ENCODE peak calls at places on chromosomes 4 and X, in five cellular contexts. V, X, H, U and W are unnamed samples.

GRCh38 chr4:162406637-162407370 is 243.0 kb upstream of the FSTL5 start:
- DNase-seq in H (no peak), U (no peak), X (peak), V (no peak), W (no peak)

GRCh38 chr4:73690051-73690744 is 50.2 kb upstream of the CXCL8 start:
- DNase-seq in H (peak), X (no peak), V (peak), U (no peak), W (no peak)

GRCh38 chr4:31360786-31361185 is 640.6 kb downstream of the PCDH7 start:
- DNase-seq in U (no peak), H (peak), X (no peak), V (no peak), W (no peak)

GRCh38 chrX:80810365-80810978 is 795 bp upstream of the BRWD3 start:
- DNase-seq in H (peak), X (no peak), U (no peak), V (no peak), W (no peak)

GRCh38 chr4:1547863-1548637 is 136.1 kb downstream of the FAM53A start:
- DNase-seq in H (no peak), X (no peak), V (no peak), U (no peak), W (peak)

GRCh38 chr4:118325443-118325842 is 27.4 kb downstream of the PRSS12 start:
- DNase-seq in V (peak), X (no peak), H (no peak), U (no peak), W (no peak)

GRCh38 chr4:1278336-1278670 is 11.4 kb upstream of the MAEA start:
- DNase-seq in X (no peak), U (no peak), V (peak), H (peak), W (no peak)

GRCh38 chrX:132180929-132181328 is 38.3 kb downstream of the RAP2C start:
- DNase-seq in H (no peak), U (no peak), V (no peak), X (no peak), W (no peak)

GRCh38 chr4:74549936-74550335 is 105.0 kb downstream of the AREG start:
- DNase-seq in H (peak), V (peak), X (no peak), U (no peak), W (no peak)

GRCh38 chrX:16786791-16787735 is 797 bp downstream of the TXLNG start:
- DNase-seq in X (peak), H (no peak), U (peak), V (peak), W (peak)

GRCh38 chrX:23031600-23031999 is 31.8 kb downstream of the DDX53 start:
- DNase-seq in H (no peak), X (no peak), U (no peak), V (no peak), W (no peak)

GRCh38 chrX:87391742-87392141 is 125.9 kb upstream of the KLHL4 start:
- DNase-seq in H (no peak), V (no peak), U (no peak), X (no peak), W (no peak)

GRCh38 chr4:150211016-150211415 is 132.8 kb downstream of the DCLK2 start:
- DNase-seq in H (no peak), X (no peak), U (no peak), V (peak), W (no peak)

GRCh38 chrX:140141444-140142029 is 176.2 kb upstream of the CXorf66 start:
- DNase-seq in X (peak), U (peak), V (peak), H (no peak), W (no peak)

GRCh38 chr4:140183270-140183669 is 29.3 kb upstream of the MAML3 start:
- DNase-seq in H (no peak), X (no peak), U (no peak), V (no peak), W (no peak)

GRCh38 chrX:150185766-150186165 is 177.4 kb upstream of the MAMLD1 start:
- DNase-seq in V (no peak), X (no peak), U (no peak), H (no peak), W (no peak)

GRCh38 chr4:71241467-71242401 is 97.1 kb upstream of the SLC4A4 start:
- DNase-seq in H (no peak), X (no peak), U (no peak), V (no peak), W (no peak)

GRCh38 chr4:24765331-24765990 is 29.9 kb upstream of the SOD3 start:
- DNase-seq in V (peak), H (peak), U (peak), X (no peak), W (no peak)

GRCh38 chr4:114383721-114384120 is 214.9 kb upstream of the UGT8 start:
- DNase-seq in H (peak), U (no peak), V (peak), X (no peak), W (no peak)

GRCh38 chr4:74228691-74229640 is 71.0 kb downstream of the MTHFD2L start:
- DNase-seq in U (peak), X (peak), H (peak), V (peak), W (peak)

GRCh38 chr4:109729155-109729562 is 711 bp downstream of the PLA2G12A start:
- DNase-seq in V (peak), X (no peak), U (no peak), H (peak), W (no peak)

GRCh38 chrX:129961180-129962083 is 21.0 kb upstream of the BCORL1 start:
- DNase-seq in H (peak), U (peak), X (peak), V (peak), W (peak)

GRCh38 chr4:37715889-37716402 is 29.8 kb upstream of the RELL1 start:
- DNase-seq in H (peak), V (peak), U (no peak), X (peak), W (no peak)

GRCh38 chr4:97252615-97253154 is 890.6 kb downstream of the STPG2 start:
- DNase-seq in X (no peak), H (peak), U (no peak), V (no peak), W (no peak)

GRCh38 chr4:184417802-184418511 is 56.4 kb downstream of the IRF2 start:
- DNase-seq in H (peak), U (peak), X (no peak), V (peak), W (peak)

GRCh38 chrX:109732319-109732779 is 708 bp downstream of the ACSL4 start:
- DNase-seq in V (peak), U (peak), H (peak), X (no peak), W (no peak)

GRCh38 chr4:128220286-128221235 is 67.1 kb downstream of the PGRMC2 start:
- DNase-seq in X (no peak), U (peak), H (peak), V (peak), W (no peak)

GRCh38 chr4:25524616-25525146 is 131.0 kb upstream of the SLC34A2 start:
- DNase-seq in U (no peak), X (no peak), H (no peak), V (no peak), W (no peak)

GRCh38 chrX:71556026-71556425 is 22.2 kb upstream of the GCNA start:
- DNase-seq in U (no peak), X (no peak), V (no peak), H (no peak), W (no peak)

GRCh38 chr4:26217429-26217828 is 103.4 kb upstream of the RBPJ start:
- DNase-seq in X (no peak), U (no peak), V (no peak), H (no peak), W (no peak)

DNA sequence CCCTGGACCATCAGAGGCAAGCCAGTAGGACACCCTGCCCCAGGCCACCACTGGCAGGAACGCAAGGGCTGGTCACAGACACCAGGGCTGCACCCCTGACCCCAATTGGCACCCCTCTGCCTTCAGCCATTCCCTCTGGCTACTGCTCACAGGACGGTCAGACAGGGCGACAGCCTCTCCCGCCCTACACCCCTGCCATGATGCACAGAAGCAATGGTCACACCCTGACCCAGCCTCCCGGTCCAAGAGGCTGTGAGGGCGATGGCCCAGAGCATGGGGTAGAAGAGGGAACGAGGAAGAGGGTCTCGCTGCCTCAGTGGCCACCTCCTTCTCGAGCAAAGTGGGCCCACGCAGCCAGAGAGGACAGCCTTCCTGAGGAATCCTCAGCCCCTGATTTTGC is 143.5 kb downstream of the SOWAHB start:
- DNase-seq in U (no peak), H (no peak), X (no peak), V (no peak), W (peak)
- H3K27ac ChIP-seq in U (no peak), H (peak), X (no peak), V (peak), W (no peak)

GRCh38 chr4:187993827-187994226 is 1.7 kb upstream of the ZFP42 start:
- DNase-seq in X (no peak), U (no peak), V (no peak), H (no peak), W (no peak)

GRCh38 chr4:187995322-187996207 is at the start of gene ZFP42:
- DNase-seq in V (no peak), X (peak), U (no peak), H (no peak), W (no peak)

GRCh38 chr4:187996502-187997177 is 1.1 kb downstream of the ZFP42 start:
- DNase-seq in V (no peak), X (no peak), U (no peak), H (no peak), W (no peak)

DNA sequence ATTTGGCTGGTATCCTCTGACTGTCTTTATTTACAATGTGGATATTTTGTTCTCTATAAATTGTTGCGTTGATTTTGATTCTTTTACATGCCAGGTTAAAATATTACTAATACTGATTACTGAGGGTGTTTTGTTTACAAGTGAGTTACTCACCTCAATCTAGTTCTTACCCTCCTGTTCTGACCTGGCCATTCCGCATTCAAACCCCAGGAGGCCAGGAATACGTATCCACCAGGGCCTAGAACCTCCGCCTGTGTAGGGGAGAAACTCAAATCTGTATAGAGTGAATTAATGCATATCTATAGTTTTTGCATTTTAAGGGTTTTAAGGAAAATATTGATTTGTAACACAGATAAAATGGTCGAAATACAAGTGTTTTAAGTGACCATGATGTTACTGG is 2.6 kb upstream of the ZFP42 start:
- DNase-seq in V (no peak), U (no peak), X (no peak), H (no peak), W (no peak)
- H3K27ac ChIP-seq in V (no peak), U (no peak), X (no peak), H (no peak), W (no peak)

DNA sequence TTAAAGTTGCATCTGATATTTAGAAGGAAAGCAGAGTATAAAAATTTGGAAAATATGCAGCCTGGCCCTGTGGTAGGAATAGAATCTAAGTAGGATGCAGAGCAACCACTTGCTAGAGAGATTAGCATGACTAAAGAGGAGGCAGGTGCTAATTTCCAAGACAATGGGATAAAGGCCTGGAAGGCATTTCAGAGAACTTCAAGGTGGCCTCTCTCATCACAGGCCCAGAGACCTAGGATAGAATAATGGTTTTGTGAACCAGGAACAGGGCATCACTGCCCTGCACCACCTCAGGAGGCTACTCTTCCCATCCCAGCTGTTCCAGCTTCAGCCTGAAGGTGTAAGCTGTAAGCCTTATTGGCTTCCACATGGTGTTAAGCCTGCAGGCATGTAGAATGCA is 621.7 kb upstream of the HS3ST1 start:
- DNase-seq in U (no peak), X (no peak), V (no peak), H (no peak), W (no peak)
- H3K27ac ChIP-seq in U (no peak), X (no peak), V (no peak), H (no peak), W (no peak)

DNA sequence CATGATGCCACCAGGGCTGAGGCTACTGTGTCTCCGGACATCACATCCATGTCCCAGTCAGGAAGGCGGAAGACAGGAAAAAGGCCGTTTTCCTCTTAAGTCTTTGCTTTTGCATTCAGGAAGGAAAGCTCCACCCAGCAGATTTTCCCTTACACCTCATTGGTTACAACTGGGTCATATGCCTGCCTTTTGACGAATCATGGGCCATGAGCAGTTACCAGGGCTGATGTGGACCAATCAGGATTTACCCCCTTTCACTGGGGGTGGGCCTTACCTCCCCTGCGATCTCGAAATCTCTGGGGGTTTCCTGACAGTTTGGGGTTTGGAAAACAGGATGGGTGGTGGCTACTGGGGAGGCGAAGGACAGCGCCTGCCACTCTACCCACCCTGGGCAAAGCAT is 52.5 kb upstream of the GRPEL1 start:
- DNase-seq in X (no peak), U (peak), H (no peak), V (peak), W (no peak)
- H3K27ac ChIP-seq in X (no peak), U (no peak), H (no peak), V (no peak), W (no peak)

GRCh38 chrX:85136409-85136808 is 107.2 kb downstream of the SATL1 start:
- DNase-seq in V (no peak), X (no peak), U (no peak), H (no peak), W (no peak)
- H3K27ac ChIP-seq in V (no peak), X (no peak), U (no peak), H (no peak), W (no peak)

DNA sequence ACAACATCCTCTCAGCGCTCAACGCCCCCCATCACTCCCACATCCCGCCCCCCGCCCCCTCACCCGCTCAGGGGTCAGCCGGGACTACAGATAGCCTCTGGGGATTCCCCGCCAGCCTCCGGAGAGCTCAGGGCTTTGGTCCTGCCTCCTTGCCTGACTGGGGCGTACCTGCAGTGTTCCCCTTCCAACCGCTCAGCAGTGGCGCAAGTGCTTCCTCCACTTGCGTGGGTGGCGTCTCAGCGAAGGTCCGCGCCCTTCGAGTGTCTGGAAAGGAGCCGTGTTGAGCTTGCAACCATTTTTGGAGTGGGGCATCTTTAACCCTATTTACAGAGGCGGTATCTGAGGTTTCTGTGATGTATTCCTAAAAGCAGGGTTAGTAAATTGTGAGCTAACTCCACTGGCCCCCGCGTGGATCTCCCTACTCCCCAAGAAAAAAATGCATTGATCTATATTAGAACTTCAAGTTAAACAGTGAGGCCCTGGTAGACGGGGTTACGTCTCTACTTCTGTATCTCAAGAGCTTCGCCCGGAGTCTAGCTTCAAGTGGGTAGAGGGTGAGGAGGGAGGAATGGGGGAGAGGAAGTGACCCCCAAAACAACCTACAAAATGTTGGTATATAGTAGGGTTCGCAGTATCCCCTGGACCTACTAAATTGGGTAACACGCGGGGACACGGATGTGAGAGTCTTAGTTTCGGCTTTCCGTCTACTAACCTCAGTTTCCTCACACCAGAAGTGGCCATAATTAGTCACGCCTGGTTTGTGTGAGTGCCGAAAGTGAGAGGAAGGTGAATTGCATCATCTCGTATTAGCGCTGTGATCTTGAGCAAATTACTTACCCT is 16.1 kb downstream of the NKX3-2 start:
- DNase-seq in V (no peak), H (no peak), U (peak), X (no peak), W (no peak)
- H3K27ac ChIP-seq in V (no peak), H (no peak), U (no peak), X (no peak), W (no peak)